ENCODE peak calls at places on chromosome 2, in five cellular contexts. W is fibroblast of lung, F is GM23338, J is HepG2, Z is H9. C is an unnamed sample. For H3K4me1, the result is how much of the 10 kb centered on the place peaks cover.

GRCh38 chr2:27264253-27264752 is 1.5 kb upstream of the SLC30A3 start:
- DNase-seq in J (no peak), F (peak), W (no peak), Z (peak), C (no peak)

GRCh38 chr2:176931588-176932563 is 280.7 kb upstream of the HNRNPA3 start:
- DNase-seq in J (no peak), F (no peak), Z (no peak), W (peak), C (peak)

GRCh38 chr2:239830718-239831271 is 194.3 kb downstream of the NDUFA10 start:
- DNase-seq in W (no peak), Z (peak), F (no peak), J (no peak), C (no peak)

GRCh38 chr2:45935791-45936622 is 284.5 kb downstream of the PRKCE start:
- DNase-seq in Z (peak), W (peak), J (peak), F (peak), C (peak)

GRCh38 chr2:99085400-99085799 is 56.1 kb upstream of the C2orf15 start:
- DNase-seq in F (peak), J (peak), Z (peak), W (peak), C (peak)

GRCh38 chr2:37829616-37830385 is 95.3 kb upstream of the RMDN2 start:
- DNase-seq in F (no peak), W (no peak), Z (no peak), J (no peak), C (no peak)

GRCh38 chr2:67965246-67965645 is 97.6 kb downstream of the C1D start:
- DNase-seq in W (no peak), J (no peak), Z (no peak), F (no peak), C (peak)

GRCh38 chr2:37786153-37786809 is 114.8 kb upstream of the CDC42EP3 start:
- DNase-seq in Z (no peak), W (no peak), J (no peak), F (no peak), C (no peak)

GRCh38 chr2:227404575-227404974 is 16.8 kb upstream of the SCYGR1 start:
- DNase-seq in Z (no peak), J (no peak), F (peak), W (no peak), C (no peak)

GRCh38 chr2:156087875-156088274 is 244.6 kb downstream of the NR4A2 start:
- DNase-seq in W (no peak), J (no peak), F (no peak), Z (no peak), C (peak)

GRCh38 chr2:183070942-183071844 is 7.4 kb upstream of the DUSP19 start:
- DNase-seq in W (peak), F (peak), Z (peak), J (peak), C (peak)

GRCh38 chr2:119174216-119174992 is 15.9 kb upstream of the C1QL2 start:
- DNase-seq in F (peak), Z (peak), W (peak), J (peak), C (peak)

GRCh38 chr2:25817630-25818029 is 60.7 kb downstream of the ASXL2 start:
- DNase-seq in Z (no peak), W (no peak), F (no peak), J (no peak), C (no peak)

GRCh38 chr2:121052023-121052422 is 233.0 kb downstream of the TFCP2L1 start:
- DNase-seq in J (peak), W (no peak), F (no peak), Z (no peak), C (no peak)

GRCh38 chr2:46983065-46983801 is 67.6 kb upstream of the MCFD2 start:
- DNase-seq in J (no peak), F (no peak), W (peak), Z (no peak), C (no peak)

GRCh38 chr2:129877289-129877741 is 102.2 kb upstream of the RAB6C start:
- DNase-seq in F (peak), Z (peak), W (peak), J (no peak), C (peak)

GRCh38 chr2:240460781-240461431 is 25.4 kb downstream of the GPC1 start:
- DNase-seq in F (peak), J (no peak), Z (peak), W (no peak), C (no peak)

GRCh38 chr2:56118474-56118873 is 65.3 kb upstream of the CCDC85A start:
- DNase-seq in J (no peak), F (peak), W (no peak), Z (peak), C (no peak)

GRCh38 chr2:206856474-206856873 is 82.8 kb upstream of the CPO start:
- DNase-seq in Z (no peak), W (peak), J (no peak), F (no peak), C (peak)

GRCh38 chr2:64212801-64213321 is 68.6 kb upstream of the PELI1 start:
- DNase-seq in J (no peak), W (peak), F (peak), Z (no peak), C (peak)

GRCh38 chr2:99867690-99868089 is 274.7 kb downstream of the AFF3 start:
- DNase-seq in F (no peak), W (peak), J (no peak), Z (no peak), C (peak)

GRCh38 chr2:98027955-98028593 is 32.3 kb upstream of the TMEM131 start:
- DNase-seq in W (peak), Z (no peak), F (no peak), J (no peak), C (no peak)

GRCh38 chr2:239806276-239806675 is 218.9 kb downstream of the NDUFA10 start:
- DNase-seq in W (no peak), J (no peak), Z (no peak), F (no peak), C (no peak)

GRCh38 chr2:8607591-8607990 is 74.3 kb upstream of the ID2 start:
- DNase-seq in J (no peak), Z (no peak), W (no peak), F (no peak), C (no peak)

GRCh38 chr2:201345636-201346213 is 11.4 kb downstream of the FLACC1 start:
- DNase-seq in F (no peak), W (no peak), Z (no peak), J (no peak), C (no peak)

GRCh38 chr2:169712791-169713227 is 18.5 kb downstream of the PHOSPHO2 start:
- DNase-seq in W (no peak), J (peak), Z (no peak), F (no peak), C (no peak)

GRCh38 chr2:177711472-177712276 is 319.1 kb downstream of the AGPS start:
- DNase-seq in W (no peak), Z (no peak), J (no peak), F (no peak), C (no peak)

GRCh38 chr2:10926191-10926830 is 14.6 kb downstream of the KCNF1 start:
- DNase-seq in Z (no peak), W (no peak), F (no peak), J (no peak), C (no peak)

DNA sequence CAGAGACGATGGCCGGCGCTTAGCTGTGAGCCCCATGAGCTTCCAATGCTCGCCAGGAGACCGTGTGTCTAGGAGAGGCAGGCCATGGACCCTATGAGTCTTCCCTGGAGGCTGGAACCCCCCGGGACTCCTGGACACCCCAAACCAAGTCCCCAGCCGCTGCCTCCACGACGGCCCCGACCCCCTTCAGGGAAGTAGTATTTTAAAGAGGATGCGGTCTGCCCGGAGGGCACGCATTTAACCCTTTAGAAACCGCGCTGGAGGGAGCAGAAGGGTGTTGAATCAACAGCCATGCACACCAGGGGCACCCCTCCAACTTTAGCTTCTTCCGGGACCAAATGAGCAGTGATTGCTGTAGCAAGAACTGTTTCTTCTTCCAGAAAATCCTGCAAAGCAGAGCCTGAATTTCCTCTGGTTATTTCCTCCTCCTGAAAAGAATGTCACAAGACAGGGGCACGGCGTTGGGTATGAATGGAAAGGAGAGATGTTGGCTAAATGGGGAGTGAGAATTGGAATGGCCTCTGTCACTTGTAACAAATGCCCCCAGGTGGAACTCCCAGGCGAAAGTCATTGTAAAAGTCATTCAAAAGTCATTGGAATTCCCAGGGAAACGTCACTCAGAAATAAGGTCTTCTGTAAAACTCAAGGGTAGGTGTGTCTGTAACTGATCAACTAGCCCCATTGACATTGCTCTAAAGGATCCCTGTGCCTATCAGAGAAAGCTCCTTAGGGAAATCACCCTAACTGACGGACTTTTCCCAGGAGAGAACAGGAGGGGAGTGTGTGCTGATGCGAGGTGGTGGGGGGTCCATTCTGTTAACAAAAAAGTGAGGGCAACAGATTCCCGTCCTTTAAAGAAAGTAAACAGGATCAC is 5.8 kb upstream of the GBX2 start:
- DNase-seq in J (no peak), W (no peak), Z (no peak), F (peak), C (no peak)
- H3K4me1 ChIP-seq in J (under half), W (under half), Z (under half), F (half or more), C (under half)

GRCh38 chr2:113098061-113098460 is 29.3 kb upstream of the IL1RN start:
- DNase-seq in J (no peak), Z (no peak), W (no peak), F (no peak), C (no peak)

GRCh38 chr2:113102133-113102532 is 25.3 kb upstream of the IL1RN start:
- DNase-seq in Z (no peak), W (no peak), J (no peak), F (no peak), C (no peak)

GRCh38 chr2:113103958-113104627 is 23.3 kb upstream of the IL1RN start:
- DNase-seq in Z (no peak), W (no peak), J (no peak), F (no peak), C (peak)

GRCh38 chr2:113103277-113103676 is 24.1 kb upstream of the IL1RN start:
- DNase-seq in W (no peak), J (no peak), F (no peak), Z (no peak), C (no peak)

DNA sequence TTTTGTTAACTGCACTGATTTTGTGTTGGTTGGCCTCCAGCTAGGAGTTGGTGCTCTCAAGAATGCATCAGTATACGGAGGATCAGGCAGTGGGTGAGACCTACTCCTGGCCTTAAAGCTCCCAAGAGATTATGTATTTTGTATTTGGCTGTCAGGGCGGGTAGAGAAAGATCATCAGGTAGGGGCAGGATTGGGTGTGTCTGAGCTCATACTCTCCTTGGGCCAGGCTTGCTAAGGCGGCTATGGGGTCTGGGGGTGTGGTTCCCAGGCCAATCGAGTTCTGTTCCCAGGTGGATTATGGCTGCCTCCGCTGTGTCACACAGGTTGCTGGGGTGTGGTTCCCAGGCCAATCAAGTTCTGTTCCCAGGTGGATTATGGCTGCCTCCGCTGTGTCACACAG is 28.9 kb upstream of the IL1RN start:
- DNase-seq in F (no peak), W (no peak), Z (no peak), J (no peak), C (no peak)
- H2AFZ ChIP-seq in F (no peak), W (no peak), Z (no peak), J (no peak), C (no peak)

DNA sequence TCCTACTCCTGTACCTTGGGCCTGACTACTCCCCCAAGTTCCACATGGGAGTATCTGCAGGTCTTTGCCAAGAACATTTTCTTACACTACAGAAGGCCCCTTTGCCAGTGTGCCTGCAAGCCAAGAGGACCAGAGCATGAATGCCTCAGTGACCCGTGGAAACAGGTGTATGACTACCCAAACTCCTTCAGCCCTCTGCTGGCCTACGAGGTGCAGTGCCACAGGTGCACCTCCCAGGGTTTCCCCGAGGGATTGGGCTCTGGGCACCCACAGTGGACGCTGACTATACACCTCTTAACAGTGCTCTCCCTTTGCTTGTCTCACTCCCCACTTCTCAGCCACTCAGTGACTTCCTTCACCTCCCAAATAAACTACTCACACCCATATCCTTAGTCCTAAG is 91.4 kb downstream of the COL6A3 start:
- DNase-seq in F (peak), J (peak), Z (peak), W (no peak), C (no peak)
- TF ChIP-seq CTCF in F (peak), J (peak), Z (peak), W (peak), C (peak)

GRCh38 chr2:168183308-168183997 is 63.9 kb downstream of the STK39 start:
- DNase-seq in J (no peak), W (no peak), Z (no peak), F (no peak), C (no peak)

GRCh38 chr2:168181825-168182224 is 65.6 kb downstream of the STK39 start:
- DNase-seq in F (no peak), J (no peak), W (no peak), Z (no peak), C (no peak)

GRCh38 chr2:168180914-168181313 is 66.5 kb downstream of the STK39 start:
- DNase-seq in Z (no peak), J (peak), F (no peak), W (no peak), C (no peak)

GRCh38 chr2:168184896-168185513 is 62.4 kb downstream of the STK39 start:
- DNase-seq in F (no peak), W (no peak), Z (no peak), J (no peak), C (peak)

GRCh38 chr2:168182850-168183249 is 64.5 kb downstream of the STK39 start:
- DNase-seq in J (no peak), W (no peak), F (no peak), Z (no peak), C (peak)
- H3K4me1 ChIP-seq in J (half or more), W (under half), F (under half), Z (under half), C (under half)

DNA sequence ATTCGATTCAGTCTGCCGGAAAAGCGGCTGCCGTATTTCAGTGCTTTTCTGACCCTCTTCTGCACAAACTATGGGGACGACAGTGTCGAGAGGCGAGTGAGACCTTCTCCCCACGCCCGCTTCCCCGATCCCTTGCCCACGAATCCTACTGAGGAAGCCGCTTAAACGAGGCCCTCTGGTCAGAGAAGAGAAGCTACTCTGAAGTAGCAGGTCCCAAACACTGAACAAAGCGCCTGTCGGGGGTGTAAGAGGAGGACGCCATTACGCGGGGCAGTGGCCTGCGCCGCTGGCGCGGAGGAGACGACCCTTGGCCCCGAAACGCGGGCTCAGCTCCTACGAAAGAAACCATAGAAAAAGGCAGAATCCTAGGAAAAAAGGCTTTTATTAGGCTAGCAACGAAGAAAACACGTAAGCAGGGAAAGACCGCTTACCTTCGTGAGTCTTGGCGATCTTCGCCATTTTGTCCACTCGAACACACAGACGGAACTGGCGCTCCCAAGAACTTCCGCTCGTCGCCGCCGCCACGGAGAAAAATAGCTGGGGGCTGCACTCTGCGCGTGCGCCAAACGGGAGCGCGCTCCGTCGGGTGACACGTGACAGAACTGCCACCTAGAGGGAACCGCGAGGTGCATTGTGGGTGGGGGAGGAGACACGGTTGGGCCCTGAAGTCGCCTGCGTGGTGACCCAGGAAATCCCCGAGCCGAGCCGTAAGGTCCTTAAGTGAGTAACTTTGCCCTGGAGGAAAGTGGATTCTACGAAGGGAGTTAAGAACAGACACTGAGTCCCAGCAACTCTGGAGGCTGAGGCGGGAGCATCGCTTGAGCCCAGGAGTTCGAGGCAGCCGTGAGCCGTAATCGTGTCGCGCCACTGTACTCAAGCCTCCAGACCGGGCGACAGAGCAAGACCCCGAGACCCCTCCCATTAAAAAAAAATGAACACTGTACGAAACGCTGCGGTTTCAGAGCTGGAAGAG is at the start of gene SF3B1:
- DNase-seq in J (peak), Z (peak), F (peak), W (peak), C (peak)
- H2AFZ ChIP-seq in J (peak), Z (no peak), F (peak), W (peak), C (peak)

DNA sequence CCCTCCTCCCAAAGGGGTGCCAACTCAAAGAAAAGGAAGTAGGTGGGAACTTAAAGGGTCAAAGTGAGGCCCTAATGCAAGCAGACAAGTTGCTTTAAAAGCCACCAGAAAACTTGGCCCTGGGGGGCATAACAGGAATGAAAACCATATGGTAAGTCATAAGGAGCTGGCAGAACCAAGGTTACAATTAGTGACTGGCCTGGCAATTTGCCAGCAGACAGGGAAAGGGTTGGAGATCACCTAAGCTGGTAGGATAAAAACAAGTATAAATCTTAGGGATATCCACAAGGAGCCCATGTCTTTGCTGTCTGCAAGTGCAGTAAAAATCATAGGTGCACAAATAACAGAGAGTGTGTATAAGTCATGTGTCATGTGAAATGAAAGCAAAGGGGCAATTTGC is 256.7 kb upstream of the LRRTM4 start:
- DNase-seq in W (no peak), Z (no peak), J (no peak), F (no peak), C (no peak)
- TF ChIP-seq CTCF in W (no peak), Z (no peak), J (no peak), F (no peak), C (no peak)

DNA sequence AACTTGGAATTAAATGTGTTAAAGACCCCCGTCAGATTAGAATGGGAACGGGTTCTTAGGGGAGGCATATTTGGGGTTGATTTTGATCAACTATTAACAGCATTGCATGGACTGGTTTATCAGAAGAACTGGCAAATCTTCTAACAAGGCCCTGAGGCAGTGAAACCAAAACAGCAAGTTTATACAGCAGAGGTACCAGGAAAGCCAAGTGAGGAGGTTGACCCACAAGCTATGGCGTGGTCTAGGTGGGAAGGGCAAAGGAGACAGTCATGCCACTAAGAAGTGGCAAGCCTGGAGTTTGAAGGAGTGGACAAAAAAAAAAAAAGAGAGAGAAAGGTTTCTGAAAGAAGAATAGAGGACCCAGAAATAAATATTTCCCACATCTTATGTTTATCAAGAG is 187.0 kb downstream of the MREG start:
- DNase-seq in F (no peak), W (no peak), Z (no peak), J (no peak), C (peak)
- H3K4me1 ChIP-seq in F (under half), W (under half), Z (under half), J (half or more), C (under half)

GRCh38 chr2:86441789-86442641 is 844 bp downstream of the KDM3A start:
- DNase-seq in F (peak), Z (peak), J (peak), W (peak), C (peak)

GRCh38 chr2:86439879-86440630 is 1.1 kb upstream of the KDM3A start:
- DNase-seq in Z (no peak), J (no peak), W (peak), F (no peak), C (no peak)

GRCh38 chr2:86440631-86441391 is at the start of gene KDM3A:
- DNase-seq in F (peak), W (peak), J (peak), Z (peak), C (peak)

GRCh38 chr2:86442642-86443005 is 1.5 kb downstream of the KDM3A start:
- DNase-seq in Z (peak), F (peak), W (peak), J (peak), C (peak)

GRCh38 chr2:86441392-86441788 is 219 bp downstream of the KDM3A start:
- DNase-seq in Z (no peak), J (no peak), W (no peak), F (peak), C (no peak)
- H2AFZ ChIP-seq in Z (no peak), J (no peak), W (no peak), F (no peak), C (peak)

GRCh38 chr2:172995323-172996244 is 80.1 kb upstream of the MAP3K20 start:
- DNase-seq in J (peak), Z (no peak), W (peak), F (peak), C (peak)
- TF ChIP-seq CTCF in J (peak), Z (peak), W (peak), F (peak), C (peak)

C was measured in mammary epithelial cell.